ENCODE peak calls at places on chromosomes 12 and 14, in eight cellular contexts. Z, E, F, Y, M, C, U and L are unnamed samples.

GRCh38 chr12:132507656-132508055 is 17.7 kb downstream of the FBRSL1 start:
- DNase-seq in Z (no peak), E (no peak), F (no peak), Y (no peak), M (no peak), C (no peak), U (no peak), L (no peak)

GRCh38 chr12:56988207-56988739 is 18.1 kb downstream of the ZBTB39 start:
- DNase-seq in Z (no peak), E (no peak), F (no peak), Y (no peak), M (no peak), C (peak), U (no peak), L (no peak)

GRCh38 chr14:103867523-103867953 is 20.2 kb upstream of the PPP1R13B start:
- DNase-seq in Z (no peak), E (no peak), F (peak), Y (no peak), M (no peak), C (no peak), U (no peak), L (peak)

GRCh38 chr12:89461649-89462612 is 62.7 kb downstream of the GALNT4 start:
- DNase-seq in Z (peak), E (no peak), F (peak), Y (no peak), M (no peak), C (peak), U (no peak), L (peak)

GRCh38 chr14:20606190-20606901 is 15.2 kb upstream of the RNASE12 start:
- DNase-seq in Z (peak), E (no peak), F (no peak), Y (no peak), M (no peak), C (peak), U (no peak), L (no peak)

GRCh38 chr12:84642201-84642600 is 270.4 kb downstream of the SLC6A15 start:
- DNase-seq in Z (no peak), E (no peak), F (no peak), Y (no peak), M (no peak), C (no peak), U (no peak), L (no peak)

GRCh38 chr14:55449116-55449515 is 8.7 kb upstream of the TBPL2 start:
- DNase-seq in Z (no peak), E (no peak), F (no peak), Y (no peak), M (no peak), C (no peak), U (no peak), L (no peak)

GRCh38 chr14:65704850-65705249 is 292.3 kb downstream of the FUT8 start:
- DNase-seq in Z (no peak), E (no peak), F (no peak), Y (peak), M (peak), C (peak), U (no peak), L (no peak)